ENCODE peak calls at places on chromosomes 16 and 17, in five cellular contexts. One of them, this sample, is unnamed.

GRCh38 chr17:70375406-70375805 is 206.1 kb downstream of the KCNJ2 start:
- DNase-seq in colonic mucosa: no peak
- DNase-seq in fibroblast of lung: no peak
- DNase-seq in brain microvascular endothelial cell: no peak
- DNase-seq in neural progenitor cell: no peak
- DNase-seq in this sample: no peak

GRCh38 chr17:47286198-47286914 is 32.7 kb downstream of the ITGB3 start:
- DNase-seq in colonic mucosa: no peak
- DNase-seq in fibroblast of lung: no peak
- DNase-seq in brain microvascular endothelial cell: peak; percentile 42
- DNase-seq in neural progenitor cell: no peak
- DNase-seq in this sample: no peak

GRCh38 chr17:50049636-50050035 is 6.3 kb upstream of the ITGA3 start:
- DNase-seq in colonic mucosa: no peak
- DNase-seq in fibroblast of lung: no peak
- DNase-seq in brain microvascular endothelial cell: no peak
- DNase-seq in neural progenitor cell: no peak
- DNase-seq in this sample: no peak

GRCh38 chr16:73671102-73671501 is 623.2 kb upstream of the ZFHX3 start:
- DNase-seq in colonic mucosa: no peak
- DNase-seq in fibroblast of lung: no peak
- DNase-seq in brain microvascular endothelial cell: no peak
- DNase-seq in neural progenitor cell: peak; percentile 21
- DNase-seq in this sample: no peak

GRCh38 chr16:28309811-28310311 is 17.5 kb downstream of the SBK1 start:
- DNase-seq in colonic mucosa: no peak
- DNase-seq in fibroblast of lung: no peak
- DNase-seq in brain microvascular endothelial cell: no peak
- DNase-seq in neural progenitor cell: no peak
- DNase-seq in this sample: no peak

GRCh38 chr16:20781697-20782096 is 17.9 kb downstream of the ACSM3 start:
- DNase-seq in colonic mucosa: no peak
- DNase-seq in fibroblast of lung: no peak
- DNase-seq in brain microvascular endothelial cell: no peak
- DNase-seq in neural progenitor cell: no peak
- DNase-seq in this sample: no peak

GRCh38 chr16:74521691-74522090 is 85.2 kb downstream of the GLG1 start:
- DNase-seq in colonic mucosa: no peak
- DNase-seq in fibroblast of lung: peak; percentile 15
- DNase-seq in brain microvascular endothelial cell: peak; percentile 63
- DNase-seq in neural progenitor cell: no peak
- DNase-seq in this sample: no peak

GRCh38 chr16:82864332-82865040 is 237.7 kb downstream of the CDH13 start:
- DNase-seq in colonic mucosa: peak; percentile 39
- DNase-seq in fibroblast of lung: no peak
- DNase-seq in brain microvascular endothelial cell: no peak
- DNase-seq in neural progenitor cell: no peak
- DNase-seq in this sample: no peak

GRCh38 chr16:50622029-50622428 is 59.1 kb downstream of the SNX20 start:
- DNase-seq in colonic mucosa: no peak
- DNase-seq in fibroblast of lung: no peak
- DNase-seq in brain microvascular endothelial cell: no peak
- DNase-seq in neural progenitor cell: no peak
- DNase-seq in this sample: no peak

GRCh38 chr17:32266389-32267269 is 997 bp downstream of the RHBDL3 start:
- DNase-seq in colonic mucosa: no peak
- DNase-seq in fibroblast of lung: no peak
- DNase-seq in brain microvascular endothelial cell: no peak
- DNase-seq in neural progenitor cell: peak; percentile 87
- DNase-seq in this sample: peak; percentile 26

GRCh38 chr17:3015890-3016289 is 47.5 kb downstream of the OR1D5 start:
- DNase-seq in colonic mucosa: no peak
- DNase-seq in fibroblast of lung: no peak
- DNase-seq in brain microvascular endothelial cell: peak; percentile 9
- DNase-seq in neural progenitor cell: no peak
- DNase-seq in this sample: no peak

GRCh38 chr16:85028638-85029412 is 1.2 kb downstream of the KIAA0513 start:
- DNase-seq in colonic mucosa: peak; percentile 76
- DNase-seq in fibroblast of lung: peak; percentile 38
- DNase-seq in brain microvascular endothelial cell: no peak
- DNase-seq in neural progenitor cell: no peak
- DNase-seq in this sample: no peak

GRCh38 chr17:81251943-81252301 is 12.8 kb downstream of the NDUFAF8 start:
- DNase-seq in colonic mucosa: no peak
- DNase-seq in fibroblast of lung: no peak
- DNase-seq in brain microvascular endothelial cell: no peak
- DNase-seq in neural progenitor cell: no peak
- DNase-seq in this sample: peak; percentile 93
- TF ChIP-seq CTCF in colonic mucosa: no peak
- TF ChIP-seq CTCF in fibroblast of lung: no peak
- TF ChIP-seq CTCF in brain microvascular endothelial cell: no peak
- TF ChIP-seq CTCF in neural progenitor cell: no peak
- TF ChIP-seq CTCF in this sample: no peak

DNA sequence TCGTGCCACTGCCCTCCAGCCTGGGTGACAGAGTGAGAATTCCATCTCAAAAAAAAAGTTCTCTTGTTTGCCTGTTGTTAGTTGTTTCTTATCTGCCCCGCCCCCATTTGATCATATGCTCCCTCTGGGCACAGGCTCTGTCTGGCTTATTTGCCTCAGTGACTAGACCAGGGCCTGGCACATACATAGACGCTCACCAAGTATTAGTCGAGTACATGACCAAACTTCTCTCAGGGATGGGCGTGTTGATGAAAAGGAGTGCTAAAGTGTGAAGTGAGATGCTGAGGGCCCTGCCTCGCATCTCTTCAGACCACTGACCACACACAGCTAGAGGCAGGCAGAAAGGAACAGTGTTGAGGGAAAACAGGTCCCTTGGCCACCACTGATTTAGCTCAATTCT is 3.3 kb upstream of the HELZ start:
- DNase-seq in colonic mucosa: no peak
- DNase-seq in fibroblast of lung: no peak
- DNase-seq in brain microvascular endothelial cell: no peak
- DNase-seq in neural progenitor cell: no peak
- DNase-seq in this sample: no peak
- H3K27ac ChIP-seq in colonic mucosa: no peak overlapping the region
- H3K27ac ChIP-seq in fibroblast of lung: no peak overlapping the region
- H3K27ac ChIP-seq in brain microvascular endothelial cell: no peak overlapping the region
- H3K27ac ChIP-seq in neural progenitor cell: no peak overlapping the region
- H3K27ac ChIP-seq in this sample: no peak overlapping the region

GRCh38 chr17:22511431-22511830 is 819.1 kb downstream of the KCNJ18 start:
- DNase-seq in colonic mucosa: no peak
- DNase-seq in fibroblast of lung: no peak
- DNase-seq in brain microvascular endothelial cell: no peak
- DNase-seq in neural progenitor cell: no peak
- DNase-seq in this sample: no peak

GRCh38 chr17:22514315-22514714 is 822.0 kb downstream of the KCNJ18 start:
- DNase-seq in colonic mucosa: no peak
- DNase-seq in fibroblast of lung: no peak
- DNase-seq in brain microvascular endothelial cell: no peak
- DNase-seq in neural progenitor cell: no peak
- DNase-seq in this sample: no peak

GRCh38 chr17:22512506-22512905 is 820.2 kb downstream of the KCNJ18 start:
- DNase-seq in colonic mucosa: no peak
- DNase-seq in fibroblast of lung: no peak
- DNase-seq in brain microvascular endothelial cell: no peak
- DNase-seq in neural progenitor cell: no peak
- DNase-seq in this sample: no peak

GRCh38 chr17:22512057-22512456 is 819.7 kb downstream of the KCNJ18 start:
- DNase-seq in colonic mucosa: no peak
- DNase-seq in fibroblast of lung: no peak
- DNase-seq in brain microvascular endothelial cell: no peak
- DNase-seq in neural progenitor cell: no peak
- DNase-seq in this sample: no peak

DNA sequence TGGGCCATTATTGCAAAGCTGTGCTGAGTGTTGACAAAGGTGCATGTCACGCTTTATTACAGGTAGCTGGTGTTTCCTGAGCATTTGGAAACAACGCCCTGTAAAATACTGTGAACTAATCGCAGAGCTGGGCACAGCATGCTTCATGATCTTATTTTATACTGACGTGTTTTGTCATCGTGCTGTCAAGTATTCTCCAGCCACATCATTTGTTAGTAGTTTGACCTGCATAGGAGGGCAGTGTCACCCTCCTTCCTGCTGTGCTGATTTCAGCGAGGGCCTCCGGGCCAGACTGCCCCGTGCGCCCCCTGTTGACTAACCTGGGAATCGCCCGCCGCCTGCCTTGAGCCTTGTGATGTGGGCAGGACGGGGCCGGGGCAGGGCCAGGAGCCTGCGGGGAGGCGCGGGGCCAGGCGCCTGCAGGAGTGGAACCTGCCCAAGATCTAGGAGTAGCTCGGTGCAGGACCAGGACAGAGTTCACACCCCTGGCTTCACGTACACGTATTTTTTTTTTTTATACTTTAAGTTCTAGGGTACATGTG is 820.7 kb downstream of the KCNJ18 start:
- DNase-seq in colonic mucosa: no peak
- DNase-seq in fibroblast of lung: no peak
- DNase-seq in brain microvascular endothelial cell: no peak
- DNase-seq in neural progenitor cell: no peak
- DNase-seq in this sample: peak; percentile 18
- TF ChIP-seq CTCF in colonic mucosa: no peak
- TF ChIP-seq CTCF in fibroblast of lung: no peak
- TF ChIP-seq CTCF in brain microvascular endothelial cell: no peak
- TF ChIP-seq CTCF in neural progenitor cell: no peak
- TF ChIP-seq CTCF in this sample: peak; percentile 59

DNA sequence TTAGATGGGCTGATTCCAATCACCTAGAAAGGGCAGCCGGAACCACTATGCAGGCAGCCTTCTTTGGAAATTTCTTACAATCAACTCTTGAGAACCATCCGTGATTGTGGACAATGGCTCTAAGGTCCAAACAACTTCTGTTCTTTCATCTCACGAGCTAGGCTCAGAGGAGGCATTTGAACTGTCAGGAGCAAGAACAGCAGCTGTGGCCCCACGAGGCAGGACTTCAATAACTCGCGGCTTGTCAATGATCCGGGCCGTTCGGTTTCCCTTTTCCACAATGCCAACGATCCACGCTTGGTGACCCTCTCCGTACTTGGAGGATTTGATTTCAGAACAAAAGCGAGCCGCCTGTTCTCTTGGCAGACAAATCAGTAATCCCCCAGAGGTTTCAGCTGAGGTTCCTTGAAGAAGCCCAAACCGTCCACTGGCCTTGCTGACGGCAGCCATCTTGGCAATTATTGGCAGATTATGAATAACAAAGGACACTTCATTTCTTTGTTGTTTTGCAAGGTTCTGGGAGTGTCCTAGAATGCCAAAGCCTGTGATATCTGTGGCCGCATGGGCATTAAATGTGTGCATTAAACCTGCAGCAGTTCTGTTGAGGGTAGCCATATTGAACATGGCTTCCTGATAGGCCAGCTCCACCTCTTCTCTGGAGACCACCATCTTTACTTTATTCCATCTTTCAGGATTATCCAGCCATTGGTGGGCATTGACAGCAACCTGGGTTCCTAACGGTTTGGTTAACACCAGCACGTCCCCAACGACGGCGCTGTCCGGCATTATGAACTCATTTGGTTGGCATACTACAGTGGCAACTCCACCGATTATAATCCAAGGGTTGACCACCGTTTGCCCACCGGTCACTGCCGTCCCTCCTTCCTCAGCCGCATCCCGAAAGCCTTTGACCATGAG is 1.2 kb downstream of the SEPHS2 start:
- DNase-seq in colonic mucosa: no peak
- DNase-seq in fibroblast of lung: no peak
- DNase-seq in brain microvascular endothelial cell: no peak
- DNase-seq in neural progenitor cell: no peak
- DNase-seq in this sample: no peak
- H3K27ac ChIP-seq in colonic mucosa: peak overlapping the region; percentile 92
- H3K27ac ChIP-seq in fibroblast of lung: peak overlapping the region; percentile 91
- H3K27ac ChIP-seq in brain microvascular endothelial cell: peak overlapping the region; percentile 87
- H3K27ac ChIP-seq in neural progenitor cell: no peak overlapping the region
- H3K27ac ChIP-seq in this sample: peak overlapping the region; percentile 77

DNA sequence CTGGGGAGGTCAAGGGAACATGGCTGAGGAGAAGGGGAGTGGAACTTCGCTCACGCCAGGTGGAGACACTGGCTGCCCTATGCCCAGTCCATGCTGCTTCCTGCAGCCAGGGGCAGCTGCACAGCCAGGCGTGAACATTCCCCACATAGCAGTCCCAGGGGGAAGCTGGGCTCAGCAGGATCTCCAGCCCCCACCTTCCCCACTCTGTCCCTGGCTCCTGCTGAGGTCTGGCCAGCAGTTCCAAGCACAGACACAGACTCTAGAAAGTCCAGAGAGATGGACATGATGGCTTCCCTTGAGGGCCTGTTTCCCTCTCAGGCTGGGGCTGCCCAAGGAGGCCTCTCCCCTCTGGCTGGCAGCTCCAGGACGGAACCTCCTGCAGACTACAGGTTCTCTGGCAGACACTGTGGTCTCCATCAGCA is 9.3 kb downstream of the JUP start:
- DNase-seq in colonic mucosa: no peak
- DNase-seq in fibroblast of lung: no peak
- DNase-seq in brain microvascular endothelial cell: no peak
- DNase-seq in neural progenitor cell: peak; percentile 60
- DNase-seq in this sample: no peak
- TF ChIP-seq CTCF in colonic mucosa: peak; percentile 11
- TF ChIP-seq CTCF in fibroblast of lung: no peak
- TF ChIP-seq CTCF in brain microvascular endothelial cell: peak; percentile 51
- TF ChIP-seq CTCF in neural progenitor cell: no peak
- TF ChIP-seq CTCF in this sample: peak; percentile 14

GRCh38 chr17:29693751-29694150 is 71.0 kb upstream of the CORO6 start:
- DNase-seq in colonic mucosa: no peak
- DNase-seq in fibroblast of lung: no peak
- DNase-seq in brain microvascular endothelial cell: no peak
- DNase-seq in neural progenitor cell: no peak
- DNase-seq in this sample: no peak
- H3K27ac ChIP-seq in colonic mucosa: no peak overlapping the region
- H3K27ac ChIP-seq in fibroblast of lung: no peak overlapping the region
- H3K27ac ChIP-seq in brain microvascular endothelial cell: no peak overlapping the region
- H3K27ac ChIP-seq in neural progenitor cell: no peak overlapping the region
- H3K27ac ChIP-seq in this sample: no peak overlapping the region

DNA sequence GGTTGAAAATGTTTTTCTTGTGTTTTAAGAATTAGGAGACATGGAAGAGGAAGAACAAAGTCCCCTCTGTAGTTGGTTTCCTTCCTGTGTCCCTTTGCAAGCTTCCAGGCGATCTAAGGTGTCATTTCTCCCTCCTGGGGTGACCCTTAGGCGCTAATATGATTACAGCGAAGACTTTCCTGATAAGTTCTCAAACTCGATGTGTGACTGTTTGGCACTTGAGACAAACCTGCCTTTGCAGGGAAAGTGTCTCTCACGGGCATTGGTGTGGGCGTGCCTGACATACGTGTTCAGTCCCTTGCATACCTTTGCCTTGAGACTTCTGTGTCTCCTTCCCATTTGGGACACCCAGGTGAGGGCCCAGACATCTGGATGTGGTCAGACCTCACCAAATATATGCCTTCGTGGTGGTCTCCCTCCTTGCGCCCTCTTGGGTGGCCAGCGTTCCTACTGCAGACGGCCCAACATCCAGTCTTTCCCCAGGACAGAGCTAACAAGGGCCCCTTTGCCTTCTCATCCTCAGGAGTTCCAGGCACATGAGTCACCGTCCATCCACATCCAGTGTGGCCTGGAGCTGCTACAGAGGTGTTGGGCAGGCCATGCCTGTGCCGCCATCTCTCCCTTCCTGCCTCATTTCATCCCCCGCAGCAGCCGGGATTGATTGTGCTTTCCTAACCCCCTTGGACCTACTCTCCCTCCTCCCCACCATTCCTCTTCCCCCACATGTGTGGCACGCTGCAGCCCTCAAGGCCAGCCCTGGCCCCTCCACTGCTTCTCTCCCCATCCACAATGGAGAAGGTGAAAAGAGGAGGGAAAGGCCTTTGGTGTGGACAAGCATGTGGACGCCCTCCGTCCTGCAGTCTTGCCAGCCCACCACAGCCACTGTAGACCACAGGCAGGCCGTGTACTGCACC is 3.1 kb upstream of the JPT2 start:
- DNase-seq in colonic mucosa: no peak
- DNase-seq in fibroblast of lung: peak; percentile 31
- DNase-seq in brain microvascular endothelial cell: peak; percentile 71
- DNase-seq in neural progenitor cell: no peak
- DNase-seq in this sample: no peak
- TF ChIP-seq CTCF in colonic mucosa: no peak
- TF ChIP-seq CTCF in fibroblast of lung: no peak
- TF ChIP-seq CTCF in brain microvascular endothelial cell: no peak
- TF ChIP-seq CTCF in neural progenitor cell: no peak
- TF ChIP-seq CTCF in this sample: no peak